ENCODE peak calls at places on chromosome 10, in nine cellular contexts. O is IMR-90, Z is gastrocnemius medialis, L is heart left ventricle, M is HCT116, T is stomach, A is spleen, Y is ovary, Q is prostate gland. U is an unnamed sample.

GRCh38 chr10:132551093-132551807 is 13.7 kb downstream of the INPP5A start:
- DNase-seq in A (peak; percentile 91), Y (no peak), T (no peak), M (no peak), L (no peak), Z (no peak), O (no peak), Q (no peak), U (no peak)

GRCh38 chr10:79407811-79408795 is 37.3 kb downstream of the ZCCHC24 start:
- DNase-seq in Y (peak; percentile 81), Z (peak; percentile 29), M (no peak), Q (no peak), O (peak; percentile 66), A (peak; percentile 56), L (no peak), T (peak; percentile 66), U (peak; percentile 28)

GRCh38 chr10:98141484-98142073 is 7.1 kb downstream of the R3HCC1L start:
- DNase-seq in Y (no peak), O (no peak), Q (no peak), A (no peak), M (no peak), T (no peak), L (no peak), Z (no peak), U (no peak)

GRCh38 chr10:75858357-75858756 is 426.9 kb downstream of the LRMDA start:
- DNase-seq in L (no peak), M (no peak), O (no peak), Z (no peak), A (no peak), T (no peak), Q (no peak), Y (no peak), U (no peak)

GRCh38 chr10:19659920-19660655 is 156.1 kb upstream of the PLXDC2 start:
- DNase-seq in A (no peak), O (peak; percentile 37), L (no peak), M (no peak), T (no peak), Z (no peak), Q (no peak), Y (no peak), U (no peak)

GRCh38 chr10:6048281-6049030 is 13.7 kb downstream of the IL2RA start:
- DNase-seq in M (no peak), Y (no peak), L (no peak), Z (no peak), O (no peak), Q (no peak), A (no peak), T (no peak), U (no peak)

GRCh38 chr10:118965636-118966035 is 63.9 kb upstream of the NANOS1 start:
- DNase-seq in Y (no peak), O (no peak), A (no peak), M (no peak), T (no peak), Z (peak; percentile 33), Q (no peak), L (no peak), U (no peak)

GRCh38 chr10:84302223-84302622 is 26.2 kb upstream of the CCSER2 start:
- DNase-seq in L (no peak), M (no peak), Q (no peak), T (no peak), Z (no peak), Y (no peak), O (no peak), A (no peak), U (no peak)

GRCh38 chr10:13555884-13556529 is 27.2 kb upstream of the BEND7 start:
- DNase-seq in A (no peak), Z (no peak), T (no peak), O (no peak), Q (no peak), Y (no peak), M (no peak), L (no peak), U (peak; percentile 77)

GRCh38 chr10:91887075-91887899 is 22.0 kb downstream of the FGFBP3 start:
- DNase-seq in Z (no peak), Y (peak; percentile 68), A (peak; percentile 78), Q (no peak), L (peak; percentile 22), M (no peak), T (no peak), O (no peak), U (no peak)

GRCh38 chr10:119616879-119617580 is 20.3 kb upstream of the TIAL1 start:
- DNase-seq in O (no peak), Y (no peak), M (no peak), Z (no peak), A (peak; percentile 55), Q (no peak), T (no peak), L (no peak), U (no peak)

GRCh38 chr10:15365690-15366089 is 5.4 kb downstream of the FAM171A1 start:
- DNase-seq in O (no peak), T (no peak), A (no peak), Q (no peak), M (no peak), L (no peak), Z (no peak), Y (no peak), U (no peak)

GRCh38 chr10:128927821-128928220 is 539.2 kb upstream of the MGMT start:
- DNase-seq in Z (peak; percentile 38), L (peak; percentile 63), Y (no peak), Q (no peak), O (no peak), M (no peak), T (no peak), A (no peak), U (no peak)

GRCh38 chr10:93152136-93152535 is 78.4 kb downstream of the CYP26A1 start:
- DNase-seq in A (no peak), Z (no peak), O (peak; percentile 22), L (no peak), M (no peak), Q (no peak), T (no peak), Y (no peak), U (no peak)

GRCh38 chr10:1659221-1659791 is 78.0 kb downstream of the ADARB2 start:
- DNase-seq in Y (no peak), Z (no peak), Q (no peak), T (no peak), L (no peak), A (no peak), O (no peak), M (no peak), U (no peak)

GRCh38 chr10:30862486-30862885 is 169.2 kb downstream of the ZNF438 start:
- DNase-seq in M (no peak), Z (no peak), Q (no peak), Y (no peak), A (no peak), O (peak; percentile 92), T (no peak), L (no peak), U (no peak)

GRCh38 chr10:71383972-71384687 is 12.6 kb upstream of the CDH23 start:
- DNase-seq in Z (peak; percentile 55), Q (peak; percentile 46), A (peak; percentile 92), L (peak; percentile 72), T (peak; percentile 76), Y (peak; percentile 55), M (no peak), O (peak; percentile 21), U (peak; percentile 81)

GRCh38 chr10:47039558-47039905 is 128.3 kb downstream of the PTPN20 start:
- DNase-seq in L (no peak), Z (no peak), Q (no peak), A (no peak), O (no peak), T (no peak), Y (no peak), M (no peak), U (no peak)

GRCh38 chr10:23046032-23046431 is 49.3 kb upstream of the MSRB2 start:
- DNase-seq in T (no peak), Z (no peak), Y (no peak), O (no peak), A (no peak), L (no peak), Q (no peak), M (no peak), U (no peak)

DNA sequence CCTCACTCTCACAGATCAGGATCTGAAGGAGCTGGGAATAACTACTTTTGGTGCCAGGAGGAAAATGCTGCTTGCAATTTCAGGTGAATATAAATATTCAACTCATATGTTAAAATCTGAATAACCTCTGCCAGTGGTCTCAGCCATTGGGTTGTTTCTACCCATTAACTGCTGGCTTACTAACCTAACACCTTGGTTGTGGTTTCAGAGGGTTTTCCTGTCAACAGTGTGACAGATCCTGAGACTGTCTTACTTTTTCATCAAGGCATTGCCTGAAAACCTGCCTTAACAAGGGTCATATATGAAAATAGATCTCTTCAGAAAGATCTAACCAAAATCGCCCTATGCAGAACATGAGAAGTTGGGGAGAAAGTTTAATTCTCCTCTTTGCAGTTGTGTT is 307.7 kb downstream of the BICC1 start:
- DNase-seq in Y (no peak), Q (no peak), Z (no peak), A (no peak), O (no peak), L (no peak), M (no peak), T (no peak), U (no peak)
- TF ChIP-seq POLR2A in Y (no peak), Q (no peak), Z (no peak), A (no peak), O (no peak), L (no peak), M (no peak), T (no peak), U (no peak)

GRCh38 chr10:112898540-112899395 is 51.3 kb upstream of the TCF7L2 start:
- DNase-seq in A (no peak), T (peak; percentile 66), O (peak; percentile 80), Y (no peak), L (no peak), Q (no peak), M (peak; percentile 75), Z (no peak), U (peak; percentile 55)
- TF ChIP-seq CTCF in A (no peak), T (no peak), O (no peak), Y (no peak), L (no peak), Q (no peak), M (no peak), Z (no peak), U (no peak)

DNA sequence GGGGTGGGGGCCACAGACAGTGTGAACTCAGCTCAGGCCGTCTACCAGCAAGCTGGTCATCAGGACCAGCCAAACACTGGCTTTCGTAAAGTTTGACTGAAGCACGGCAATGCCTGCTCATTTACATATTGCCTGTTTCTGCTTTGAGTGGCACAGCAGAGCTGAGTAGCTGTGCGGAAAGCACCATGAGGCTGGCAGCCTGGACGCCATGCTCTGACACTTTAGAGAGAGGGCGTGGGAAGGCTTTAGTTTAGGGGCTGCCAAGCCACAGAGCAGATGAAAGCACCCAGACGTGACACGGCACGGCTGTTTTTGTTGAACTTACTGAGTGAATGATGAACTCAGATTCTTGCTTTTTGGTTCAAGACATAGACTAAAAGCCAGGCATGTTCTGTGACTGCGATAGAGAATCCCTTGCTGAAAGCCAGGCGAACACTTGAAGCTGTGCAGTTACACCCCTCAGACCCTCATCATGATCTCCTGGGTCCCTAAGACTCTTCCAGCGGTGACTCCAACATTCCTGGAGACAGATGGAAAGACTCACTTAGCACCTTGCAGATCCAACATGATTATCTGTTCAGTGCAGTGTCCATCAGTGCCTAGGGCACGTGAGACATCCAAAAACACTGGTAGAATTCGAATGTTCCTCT is 182.1 kb downstream of the ZMYND11 start:
- DNase-seq in A (peak; percentile 89), Q (no peak), T (no peak), M (no peak), L (peak; percentile 45), Z (no peak), O (peak; percentile 90), Y (no peak), U (no peak)
- H3K36me3 ChIP-seq in A (no peaks in the 10 kb centered on the region), Q (no peaks in the 10 kb centered on the region), T (no peaks in the 10 kb centered on the region), M (no peaks in the 10 kb centered on the region), L (peaks cover 18% of the 10 kb centered on the region), Z (no peaks in the 10 kb centered on the region), O (peaks cover 15% of the 10 kb centered on the region), Y (no peaks in the 10 kb centered on the region), U (no peaks in the 10 kb centered on the region)

GRCh38 chr10:74651565-74651964 is 174.8 kb upstream of the KAT6B start:
- DNase-seq in O (no peak), A (no peak), M (no peak), Z (no peak), T (no peak), Q (no peak), Y (no peak), L (no peak), U (no peak)
- TF ChIP-seq POLR2A in O (no peak), A (no peak), M (no peak), Z (no peak), T (no peak), Q (no peak), Y (no peak), L (no peak), U (no peak)